ENCODE peak calls at places on chromosomes 1 and 21, in four cellular contexts. J is neural progenitor cell, U is GM23248, O is Peyer's patch. A is an unnamed sample.

GRCh38 chr1:235650341-235651169 is 971 bp upstream of the GNG4 start:
- DNase-seq in U (peak), J (peak), O (no peak), A (no peak)

GRCh38 chr1:91166106-91166712 is 144.4 kb upstream of the ZNF644 start:
- DNase-seq in O (peak), U (peak), J (peak), A (peak)

GRCh38 chr1:182330303-182330702 is 61.3 kb downstream of the GLUL start:
- DNase-seq in U (peak), J (no peak), O (no peak), A (no peak)

GRCh38 chr1:115283249-115283648 is 54.8 kb downstream of the NGF start:
- DNase-seq in U (no peak), J (no peak), O (no peak), A (no peak)

GRCh38 chr1:113141650-113142473 is 68.9 kb downstream of the LRIG2 start:
- DNase-seq in U (peak), J (no peak), O (no peak), A (no peak)

GRCh38 chr21:33849839-33850238 is 65.8 kb downstream of the ATP5PO start:
- DNase-seq in U (no peak), J (no peak), O (no peak), A (no peak)

GRCh38 chr21:35189077-35189863 is 140.2 kb upstream of the RUNX1 start:
- DNase-seq in J (no peak), U (peak), O (no peak), A (no peak)

GRCh38 chr1:12230549-12231275 is 882 bp downstream of the VPS13D start:
- DNase-seq in J (peak), O (peak), U (peak), A (peak)

GRCh38 chr1:165259236-165259635 is 97.3 kb downstream of the LMX1A start:
- DNase-seq in O (no peak), U (peak), J (no peak), A (no peak)

GRCh38 chr1:237562247-237562823 is 328.4 kb downstream of the ZP4 start:
- DNase-seq in O (no peak), U (peak), J (peak), A (no peak)

GRCh38 chr1:164664127-164664526 is 105.1 kb downstream of the PBX1 start:
- DNase-seq in O (no peak), U (no peak), J (no peak), A (no peak)

GRCh38 chr21:29658934-29659203 is 280.9 kb downstream of the GRIK1 start:
- DNase-seq in O (no peak), J (no peak), U (no peak), A (no peak)

GRCh38 chr1:54463259-54464030 is 57.3 kb upstream of the SSBP3 start:
- DNase-seq in O (no peak), J (peak), U (no peak), A (peak)

GRCh38 chr1:89701746-89702241 is 68.9 kb downstream of the LRRC8C start:
- DNase-seq in O (no peak), U (no peak), J (no peak), A (no peak)

DNA sequence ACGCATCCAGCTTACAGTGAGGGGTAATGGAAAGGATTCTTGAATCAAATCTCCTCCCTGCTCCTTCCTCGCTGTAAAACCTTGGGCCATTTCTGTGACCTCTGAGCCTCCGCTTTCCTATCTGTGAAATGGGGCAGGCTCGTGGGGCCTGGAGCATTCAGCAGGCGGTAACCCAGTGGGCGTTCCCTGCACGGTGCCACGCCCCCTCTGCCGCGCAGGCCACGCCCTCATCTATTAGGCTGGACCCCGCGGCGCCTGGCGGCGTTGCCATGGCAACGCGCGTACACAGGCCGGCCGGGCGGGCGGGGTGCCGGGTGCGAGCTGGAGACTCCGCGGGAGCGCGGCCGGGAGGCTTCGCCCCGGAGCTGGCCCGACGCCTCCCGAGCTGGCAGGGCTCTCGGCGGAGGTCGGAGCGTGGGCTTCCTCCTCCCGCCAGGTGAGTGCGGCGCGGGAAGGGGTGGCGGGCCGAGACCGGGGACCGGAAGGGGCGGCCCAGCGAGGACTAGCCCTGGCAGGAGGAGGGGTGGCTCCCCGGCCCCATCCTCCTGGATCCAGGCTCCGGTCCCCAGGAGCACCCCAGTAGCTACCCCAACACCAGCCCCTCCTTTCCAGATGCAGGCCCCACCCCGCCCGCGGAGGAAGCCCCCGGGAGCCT is at the start of gene FHAD1:
- DNase-seq in U (peak), J (peak), O (peak), A (peak)
- H3K4me3 ChIP-seq in U (peak), J (peak), O (peak), A (peak)

GRCh38 chr1:207030522-207031009 is 2.0 kb downstream of the C1orf116 start:
- DNase-seq in J (no peak), U (no peak), O (no peak), A (no peak)
- H3K4me3 ChIP-seq in J (no peak), U (no peak), O (peak), A (peak)

GRCh38 chr1:41028034-41028642 is 6.6 kb upstream of the SLFNL1 start:
- DNase-seq in U (no peak), O (no peak), J (no peak), A (no peak)
- H3K4me3 ChIP-seq in U (no peak), O (no peak), J (no peak), A (no peak)

GRCh38 chr1:84688461-84689061 is 1.7 kb downstream of the SSX2IP start:
- DNase-seq in U (peak), J (no peak), O (no peak), A (no peak)
- H3K4me3 ChIP-seq in U (peak), J (peak), O (peak), A (no peak)

GRCh38 chr1:79055856-79056255 is 49.3 kb upstream of the ADGRL4 start:
- DNase-seq in J (no peak), O (no peak), U (no peak), A (no peak)

DNA sequence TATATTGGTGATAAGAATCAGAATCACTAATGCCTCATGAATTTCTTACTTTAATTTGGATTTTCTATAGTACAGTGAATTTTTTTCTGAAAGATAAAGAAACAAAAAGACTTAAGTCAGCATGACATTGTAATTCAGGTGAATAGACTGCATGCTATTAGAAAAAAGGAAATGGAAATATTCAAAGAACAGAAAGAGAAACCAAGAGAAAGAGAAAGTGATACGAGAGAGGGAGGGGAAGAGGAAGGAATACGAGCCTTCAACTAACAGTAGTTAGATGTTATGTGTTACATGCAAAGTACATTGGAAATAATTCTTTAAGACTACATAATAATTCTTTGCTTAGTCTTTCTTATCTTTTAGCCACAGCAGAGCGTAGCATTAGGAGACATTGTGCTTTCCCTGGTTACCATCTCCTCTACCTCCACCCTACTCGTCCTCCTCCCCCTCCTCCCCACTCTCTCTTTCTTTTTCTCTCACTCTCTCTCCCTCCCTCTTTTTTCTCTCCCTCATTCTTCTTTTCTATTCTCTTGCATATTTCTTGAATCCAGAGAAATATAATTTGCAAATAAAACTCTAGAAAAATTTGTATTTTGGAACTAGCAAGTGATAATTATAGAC is 46.4 kb upstream of the ADGRL4 start:
- DNase-seq in U (no peak), O (no peak), J (no peak), A (no peak)
- H3K4me3 ChIP-seq in U (peak), O (no peak), J (no peak), A (peak)

DNA sequence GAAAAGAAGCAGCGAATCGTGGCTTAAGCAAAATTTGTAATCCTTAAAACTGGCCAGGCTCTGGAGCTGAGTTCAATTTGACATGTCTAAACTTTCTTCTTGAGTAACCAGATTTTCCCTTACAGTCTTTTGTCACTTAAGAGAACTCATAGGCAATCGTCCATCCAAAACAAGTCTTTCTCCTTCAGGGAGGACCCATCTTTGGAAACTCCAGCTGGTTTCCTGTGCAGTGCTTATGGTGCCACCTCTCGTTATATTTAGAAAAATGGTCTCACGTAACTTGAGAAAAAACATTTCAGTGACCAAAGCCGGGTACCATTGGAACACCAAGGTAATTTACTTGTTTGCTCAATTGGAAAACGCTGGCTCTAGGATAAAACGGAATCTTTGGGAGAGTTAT is 1.9 kb upstream of the PTTG1IP start:
- DNase-seq in J (no peak), O (no peak), U (peak), A (no peak)
- H3K4me3 ChIP-seq in J (no peak), O (peak), U (peak), A (peak)